ENCODE peak calls at places on chromosomes 4 and X, in eight cellular contexts. F is right lobe of liver; U is PC-3; J is brain microvascular endothelial cell; T is lung; L is tibial nerve; S is CD4-positive, alpha-beta T cell; O is WERI-Rb-1. A is an unnamed sample.
A peak's percentile ranks its signal among the peaks of the same experiment; 100 is the strongest.

GRCh38 chrX:132737743-132738142 is 220.7 kb downstream of the HS6ST2 start:
- DNase-seq in F (no peak), U (peak; percentile 74), J (no peak), T (peak; percentile 29), L (no peak), S (no peak), O (no peak), A (no peak)

GRCh38 chr4:151658959-151659593 is 101.7 kb downstream of the GATB start:
- DNase-seq in F (no peak), U (no peak), J (no peak), T (peak; percentile 9), L (no peak), S (no peak), O (no peak), A (no peak)

GRCh38 chr4:4420421-4420820 is 33.5 kb downstream of the NSG1 start:
- DNase-seq in F (no peak), U (no peak), J (no peak), T (no peak), L (no peak), S (no peak), O (no peak), A (no peak)

GRCh38 chrX:84064164-84064563 is 123.8 kb downstream of the RPS6KA6 start:
- DNase-seq in F (no peak), U (peak; percentile 16), J (no peak), T (no peak), L (no peak), S (no peak), O (no peak), A (no peak)

GRCh38 chr4:97238956-97239698 is 904.1 kb downstream of the STPG2 start:
- DNase-seq in F (no peak), U (no peak), J (no peak), T (no peak), L (no peak), S (no peak), O (peak; percentile 43), A (no peak)

GRCh38 chrX:71650333-71650969 is 16.9 kb upstream of the LOC101059915 start:
- DNase-seq in F (no peak), U (peak; percentile 26), J (no peak), T (no peak), L (no peak), S (no peak), O (peak; percentile 29), A (no peak)

GRCh38 chrX:17697191-17697590 is 40.1 kb upstream of the SCML1 start:
- DNase-seq in F (no peak), U (peak; percentile 44), J (no peak), T (no peak), L (no peak), S (no peak), O (no peak), A (no peak)

GRCh38 chrX:19535481-19535880 is 20.2 kb upstream of the MAP3K15 start:
- DNase-seq in F (no peak), U (peak; percentile 43), J (no peak), T (no peak), L (no peak), S (no peak), O (no peak), A (no peak)

GRCh38 chr4:182649698-182650477 is 267.3 kb downstream of the DCTD start:
- DNase-seq in F (no peak), U (no peak), J (peak; percentile 42), T (no peak), L (no peak), S (no peak), O (no peak), A (no peak)

GRCh38 chr4:184347251-184348239 is 126.8 kb downstream of the IRF2 start:
- DNase-seq in F (no peak), U (peak; percentile 68), J (peak; percentile 53), T (peak; percentile 47), L (peak; percentile 49), S (no peak), O (no peak), A (no peak)

GRCh38 chrX:109926743-109927662 is 75.9 kb upstream of the TMEM164 start:
- DNase-seq in F (no peak), U (no peak), J (no peak), T (no peak), L (no peak), S (no peak), O (no peak), A (no peak)

GRCh38 chr4:13544556-13545393 is 467 bp upstream of the NKX3-2 start:
- DNase-seq in F (peak; percentile 76), U (peak; percentile 68), J (peak; percentile 63), T (peak; percentile 65), L (peak; percentile 41), S (no peak), O (peak; percentile 95), A (no peak)

GRCh38 chrX:103687073-103687695 is 685 bp upstream of the MORF4L2 start:
- DNase-seq in F (peak; percentile 91), U (peak; percentile 73), J (peak; percentile 69), T (peak; percentile 86), L (peak; percentile 81), S (peak; percentile 79), O (peak; percentile 81), A (no peak)

GRCh38 chrX:10612215-10612614 is 8.2 kb downstream of the MID1 start:
- DNase-seq in F (no peak), U (peak; percentile 79), J (no peak), T (no peak), L (no peak), S (no peak), O (no peak), A (no peak)

GRCh38 chr4:186693159-186693815 is 30.4 kb downstream of the FAT1 start:
- DNase-seq in F (peak; percentile 72), U (peak; percentile 90), J (peak; percentile 77), T (peak; percentile 78), L (peak; percentile 87), S (no peak), O (no peak), A (peak; percentile 72)

GRCh38 chr4:158769175-158769831 is 477 bp downstream of the FNIP2 start:
- DNase-seq in F (peak; percentile 45), U (peak; percentile 33), J (no peak), T (peak; percentile 50), L (no peak), S (peak; percentile 22), O (peak; percentile 55), A (no peak)

GRCh38 chrX:136689441-136689840 is 41.5 kb downstream of the CD40LG start:
- DNase-seq in F (no peak), U (no peak), J (peak; percentile 47), T (no peak), L (no peak), S (no peak), O (no peak), A (no peak)

GRCh38 chr4:169744601-169745000 is 13.1 kb downstream of the HPF1 start:
- DNase-seq in F (no peak), U (peak; percentile 27), J (no peak), T (no peak), L (no peak), S (no peak), O (no peak), A (no peak)

GRCh38 chrX:150337026-150337425 is 26.1 kb upstream of the MAMLD1 start:
- DNase-seq in F (no peak), U (no peak), J (no peak), T (no peak), L (no peak), S (no peak), O (no peak), A (no peak)
- H3K27ac ChIP-seq in F (no peak overlapping the region), U (no peak overlapping the region), J (no peak overlapping the region), T (no peak overlapping the region), L (no peak overlapping the region), S (no peak overlapping the region), O (no peak overlapping the region), A (no peak overlapping the region)

DNA sequence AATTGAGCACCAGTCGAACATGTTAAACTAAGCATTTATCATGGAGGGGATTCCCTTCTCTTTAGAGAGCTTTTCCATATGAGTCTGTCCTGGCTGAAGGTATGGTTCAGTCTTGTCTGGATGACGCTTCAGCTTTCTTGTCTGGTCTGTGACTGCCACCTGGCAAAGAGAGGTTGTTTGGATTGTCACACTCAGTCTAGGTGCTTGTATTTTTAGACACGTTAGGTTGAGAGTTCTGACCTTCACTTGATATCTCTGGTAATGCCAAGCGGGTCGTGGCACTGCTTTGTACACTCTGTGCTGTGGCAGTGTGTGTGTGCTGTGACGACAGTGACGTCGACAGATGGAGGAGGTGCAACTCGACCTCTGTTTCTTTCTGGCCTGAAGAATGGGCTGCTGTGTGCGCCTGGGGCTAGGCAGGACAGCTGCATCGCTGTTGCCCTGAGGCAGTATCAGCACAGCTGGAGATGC is 12.6 kb downstream of the NOCT start:
- DNase-seq in F (peak; percentile 64), U (no peak), J (no peak), T (no peak), L (no peak), S (no peak), O (no peak), A (no peak)
- H3K27ac ChIP-seq in F (peak overlapping the region; percentile 90), U (no peak overlapping the region), J (peak overlapping the region; percentile 25), T (no peak overlapping the region), L (no peak overlapping the region), S (no peak overlapping the region), O (no peak overlapping the region), A (peak overlapping the region; percentile 12)

GRCh38 chr4:29319663-29320340 is 1400.4 kb upstream of the PCDH7 start:
- DNase-seq in F (no peak), U (no peak), J (no peak), T (no peak), L (no peak), S (no peak), O (no peak), A (no peak)
- H3K27ac ChIP-seq in F (no peak overlapping the region), U (no peak overlapping the region), J (no peak overlapping the region), T (no peak overlapping the region), L (no peak overlapping the region), S (no peak overlapping the region), O (no peak overlapping the region), A (no peak overlapping the region)

GRCh38 chr4:7716322-7716721 is 223.3 kb downstream of the AFAP1 start:
- DNase-seq in F (no peak), U (no peak), J (no peak), T (no peak), L (no peak), S (no peak), O (no peak), A (no peak)
- H3K27ac ChIP-seq in F (no peak overlapping the region), U (no peak overlapping the region), J (no peak overlapping the region), T (no peak overlapping the region), L (no peak overlapping the region), S (no peak overlapping the region), O (no peak overlapping the region), A (no peak overlapping the region)

DNA sequence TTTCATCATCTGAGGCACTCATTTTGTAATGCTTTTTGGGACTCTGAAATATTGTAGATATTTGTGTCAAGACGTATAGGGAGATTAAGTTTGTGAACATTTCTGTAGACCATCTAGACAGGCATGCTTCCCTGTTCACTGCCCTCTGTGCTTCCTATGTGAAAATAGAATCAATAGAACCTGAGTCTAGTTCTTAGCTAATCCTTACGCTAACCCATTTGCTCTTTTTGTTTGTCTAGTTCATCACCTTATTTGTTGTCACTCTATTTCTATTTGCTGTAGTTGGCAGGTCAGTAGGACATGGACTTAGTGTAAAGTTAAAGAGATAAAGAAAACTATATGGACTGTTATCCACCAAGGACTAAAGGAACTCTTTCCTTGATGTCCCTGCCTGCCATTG is 1755.2 kb downstream of the C4orf33 start:
- DNase-seq in F (no peak), U (no peak), J (no peak), T (no peak), L (no peak), S (no peak), O (no peak), A (no peak)
- H3K27ac ChIP-seq in F (no peak overlapping the region), U (no peak overlapping the region), J (no peak overlapping the region), T (no peak overlapping the region), L (no peak overlapping the region), S (no peak overlapping the region), O (no peak overlapping the region), A (no peak overlapping the region)

GRCh38 chr4:62402088-62402806 is 1202.1 kb downstream of the ADGRL3 start:
- DNase-seq in F (no peak), U (no peak), J (no peak), T (no peak), L (no peak), S (no peak), O (no peak), A (no peak)
- H3K27ac ChIP-seq in F (no peak overlapping the region), U (no peak overlapping the region), J (no peak overlapping the region), T (no peak overlapping the region), L (no peak overlapping the region), S (no peak overlapping the region), O (no peak overlapping the region), A (no peak overlapping the region)

A was measured in Panc1.